ENCODE peak calls at places on chromosomes 7 and 10, in eight cellular contexts. K, U, Z, Q, S, X, W and B are unnamed samples.
A peak's percentile ranks its signal among the peaks of the same experiment; 100 is the strongest.

GRCh38 chr7:68295386-68295785 is 1298.8 kb downstream of the TYW1 start:
- DNase-seq in Z (no peak), U (no peak), S (no peak), W (no peak), X (no peak), Q (no peak), K (no peak), B (no peak)

GRCh38 chr10:123287594-123288247 is 133.5 kb downstream of the BUB3 start:
- DNase-seq in S (no peak), Z (no peak), Q (no peak), K (peak; percentile 86), U (no peak), W (no peak), X (no peak), B (no peak)

GRCh38 chr7:28280516-28280915 is 99.9 kb upstream of the JAZF1 start:
- DNase-seq in X (no peak), Q (no peak), S (no peak), K (no peak), Z (no peak), U (no peak), W (no peak), B (no peak)

GRCh38 chr7:22824760-22825159 is 2.1 kb upstream of the TOMM7 start:
- DNase-seq in S (no peak), K (no peak), Z (no peak), W (no peak), Q (no peak), X (no peak), U (no peak), B (no peak)

GRCh38 chr7:151273646-151274375 is 25.3 kb upstream of the SMARCD3 start:
- DNase-seq in X (no peak), Q (no peak), U (no peak), S (no peak), K (no peak), Z (no peak), W (no peak), B (no peak)

GRCh38 chr7:106693659-106694353 is 32.8 kb upstream of the CCDC71L start:
- DNase-seq in U (no peak), X (no peak), Z (no peak), S (no peak), W (no peak), K (peak; percentile 83), Q (no peak), B (no peak)

GRCh38 chr10:78973901-78974408 is 94.8 kb upstream of the ZMIZ1 start:
- DNase-seq in W (peak; percentile 18), K (peak; percentile 85), Q (peak; percentile 85), Z (peak; percentile 60), U (peak; percentile 60), S (peak; percentile 88), X (peak; percentile 61), B (no peak)

GRCh38 chr10:30111340-30111980 is 52.1 kb upstream of the JCAD start:
- DNase-seq in W (no peak), Z (no peak), X (no peak), U (no peak), Q (no peak), S (no peak), K (peak; percentile 63), B (no peak)

GRCh38 chr7:79236352-79237028 is 217.0 kb downstream of the MAGI2 start:
- DNase-seq in U (no peak), S (no peak), K (peak; percentile 9), Q (no peak), Z (no peak), X (no peak), W (no peak), B (no peak)

GRCh38 chr7:89813096-89813495 is 341.2 kb upstream of the STEAP1 start:
- DNase-seq in Q (no peak), Z (no peak), S (no peak), K (no peak), U (no peak), W (no peak), X (no peak), B (no peak)

GRCh38 chr10:16967866-16968721 is 150.9 kb upstream of the RSU1 start:
- DNase-seq in S (peak; percentile 27), K (peak; percentile 81), Z (no peak), W (no peak), Q (peak; percentile 49), X (no peak), U (no peak), B (no peak)

GRCh38 chr7:92641921-92642511 is 51.8 kb upstream of the FAM133B start:
- DNase-seq in S (no peak), Q (no peak), X (no peak), Z (no peak), W (no peak), K (peak; percentile 86), U (no peak), B (no peak)

GRCh38 chr7:153392726-153393125 is 633.2 kb downstream of the ACTR3B start:
- DNase-seq in S (no peak), K (no peak), X (no peak), Z (no peak), U (no peak), Q (no peak), W (no peak), B (no peak)

GRCh38 chr10:71536332-71536731 is 139.6 kb downstream of the CDH23 start:
- DNase-seq in Z (no peak), W (no peak), U (no peak), K (no peak), S (no peak), X (no peak), Q (no peak), B (no peak)

GRCh38 chr10:71522438-71523144 is 125.9 kb downstream of the CDH23 start:
- DNase-seq in Z (no peak), K (no peak), Q (no peak), X (no peak), S (no peak), U (peak; percentile 10), W (no peak), B (no peak)

GRCh38 chr7:83876593-83876992 is 227.7 kb upstream of the SEMA3E start:
- DNase-seq in Z (no peak), W (no peak), K (peak; percentile 32), Q (no peak), X (no peak), S (no peak), U (no peak), B (no peak)

GRCh38 chr10:72387187-72387586 is 32.5 kb upstream of the DNAJB12 start:
- DNase-seq in U (no peak), X (no peak), K (no peak), S (no peak), Z (no peak), Q (no peak), W (no peak), B (no peak)

GRCh38 chr7:140639366-140640053 is 1.1 kb downstream of the DENND2A start:
- DNase-seq in W (no peak), X (no peak), S (no peak), U (no peak), K (peak; percentile 73), Z (no peak), Q (peak; percentile 70), B (no peak)

GRCh38 chr7:101882595-101883564 is 65.5 kb downstream of the CUX1 start:
- DNase-seq in Q (peak; percentile 83), X (no peak), Z (peak; percentile 70), U (peak; percentile 64), K (peak; percentile 100), W (no peak), S (peak; percentile 54), B (no peak)

GRCh38 chr10:114714281-114714741 is 56.2 kb upstream of the ABLIM1 start:
- DNase-seq in Z (peak; percentile 49), S (peak; percentile 63), U (no peak), X (peak; percentile 41), W (no peak), Q (peak; percentile 54), K (peak; percentile 91), B (no peak)

GRCh38 chr7:22808140-22808539 is 14.5 kb downstream of the TOMM7 start:
- DNase-seq in Q (no peak), U (no peak), K (no peak), S (no peak), Z (no peak), W (no peak), X (no peak), B (no peak)

GRCh38 chr7:135386181-135386580 is 123.7 kb downstream of the CNOT4 start:
- DNase-seq in X (no peak), U (no peak), K (peak; percentile 48), Z (no peak), S (no peak), Q (no peak), W (no peak), B (no peak)